ENCODE peak calls at places on chromosomes 3 and 15, in eight cellular contexts. One of them, this sample, is unnamed.

GRCh38 chr3:46890132-46890531 is 12.6 kb downstream of the PTH1R start:
- DNase-seq in sigmoid colon: no peak
- DNase-seq in transverse colon: no peak
- DNase-seq in stomach: no peak
- DNase-seq in K562: peak; percentile 50
- DNase-seq in GM23338: no peak
- DNase-seq in breast epithelium: no peak
- DNase-seq in upper lobe of left lung: no peak
- DNase-seq in this sample: no peak

GRCh38 chr3:134235677-134236076 is 15.0 kb downstream of the RYK start:
- DNase-seq in sigmoid colon: no peak
- DNase-seq in transverse colon: no peak
- DNase-seq in stomach: no peak
- DNase-seq in K562: no peak
- DNase-seq in GM23338: no peak
- DNase-seq in breast epithelium: no peak
- DNase-seq in upper lobe of left lung: no peak
- DNase-seq in this sample: no peak

GRCh38 chr3:71784914-71785593 is at the start of gene PROK2:
- DNase-seq in sigmoid colon: no peak
- DNase-seq in transverse colon: no peak
- DNase-seq in stomach: no peak
- DNase-seq in K562: no peak
- DNase-seq in GM23338: peak; percentile 77
- DNase-seq in breast epithelium: no peak
- DNase-seq in upper lobe of left lung: no peak
- DNase-seq in this sample: no peak

GRCh38 chr3:51688206-51688600 is 17.2 kb downstream of the TEX264 start:
- DNase-seq in sigmoid colon: no peak
- DNase-seq in transverse colon: no peak
- DNase-seq in stomach: no peak
- DNase-seq in K562: no peak
- DNase-seq in GM23338: no peak
- DNase-seq in breast epithelium: no peak
- DNase-seq in upper lobe of left lung: no peak
- DNase-seq in this sample: no peak

GRCh38 chr15:62835762-62836161 is 206.8 kb upstream of the TPM1 start:
- DNase-seq in sigmoid colon: no peak
- DNase-seq in transverse colon: no peak
- DNase-seq in stomach: no peak
- DNase-seq in K562: no peak
- DNase-seq in GM23338: no peak
- DNase-seq in breast epithelium: no peak
- DNase-seq in upper lobe of left lung: no peak
- DNase-seq in this sample: no peak

GRCh38 chr3:185403002-185403401 is 40.1 kb downstream of the MAP3K13 start:
- DNase-seq in sigmoid colon: no peak
- DNase-seq in transverse colon: no peak
- DNase-seq in stomach: no peak
- DNase-seq in K562: no peak
- DNase-seq in GM23338: no peak
- DNase-seq in breast epithelium: no peak
- DNase-seq in upper lobe of left lung: no peak
- DNase-seq in this sample: no peak

GRCh38 chr3:169264711-169265110 is 398.8 kb downstream of the MECOM start:
- DNase-seq in sigmoid colon: no peak
- DNase-seq in transverse colon: peak; percentile 66
- DNase-seq in stomach: peak; percentile 70
- DNase-seq in K562: no peak
- DNase-seq in GM23338: no peak
- DNase-seq in breast epithelium: no peak
- DNase-seq in upper lobe of left lung: peak; percentile 40
- DNase-seq in this sample: no peak

GRCh38 chr3:119227064-119227850 is 13.4 kb downstream of the B4GALT4 start:
- DNase-seq in sigmoid colon: no peak
- DNase-seq in transverse colon: no peak
- DNase-seq in stomach: no peak
- DNase-seq in K562: no peak
- DNase-seq in GM23338: no peak
- DNase-seq in breast epithelium: no peak
- DNase-seq in upper lobe of left lung: no peak
- DNase-seq in this sample: no peak

GRCh38 chr3:126358038-126358815 is 1.0 kb upstream of the KLF15 start:
- DNase-seq in sigmoid colon: peak; percentile 81
- DNase-seq in transverse colon: no peak
- DNase-seq in stomach: no peak
- DNase-seq in K562: no peak
- DNase-seq in GM23338: peak; percentile 78
- DNase-seq in breast epithelium: peak; percentile 36
- DNase-seq in upper lobe of left lung: peak; percentile 78
- DNase-seq in this sample: no peak

GRCh38 chr3:69420781-69421520 is 35.1 kb upstream of the FRMD4B start:
- DNase-seq in sigmoid colon: no peak
- DNase-seq in transverse colon: no peak
- DNase-seq in stomach: no peak
- DNase-seq in K562: no peak
- DNase-seq in GM23338: no peak
- DNase-seq in breast epithelium: no peak
- DNase-seq in upper lobe of left lung: peak; percentile 48
- DNase-seq in this sample: no peak

GRCh38 chr3:57080171-57080570 is 19.7 kb downstream of the SPATA12 start:
- DNase-seq in sigmoid colon: no peak
- DNase-seq in transverse colon: no peak
- DNase-seq in stomach: no peak
- DNase-seq in K562: no peak
- DNase-seq in GM23338: peak; percentile 50
- DNase-seq in breast epithelium: no peak
- DNase-seq in upper lobe of left lung: no peak
- DNase-seq in this sample: no peak

GRCh38 chr15:48463366-48463880 is 132.2 kb downstream of the DUT start:
- DNase-seq in sigmoid colon: no peak
- DNase-seq in transverse colon: no peak
- DNase-seq in stomach: no peak
- DNase-seq in K562: no peak
- DNase-seq in GM23338: no peak
- DNase-seq in breast epithelium: no peak
- DNase-seq in upper lobe of left lung: no peak
- DNase-seq in this sample: no peak

GRCh38 chr15:78715930-78716329 is 74.9 kb upstream of the CHRNB4 start:
- DNase-seq in sigmoid colon: no peak
- DNase-seq in transverse colon: no peak
- DNase-seq in stomach: no peak
- DNase-seq in K562: no peak
- DNase-seq in GM23338: no peak
- DNase-seq in breast epithelium: no peak
- DNase-seq in upper lobe of left lung: no peak
- DNase-seq in this sample: no peak

GRCh38 chr3:101433652-101434051 is 79.4 kb downstream of the SENP7 start:
- DNase-seq in sigmoid colon: no peak
- DNase-seq in transverse colon: no peak
- DNase-seq in stomach: no peak
- DNase-seq in K562: no peak
- DNase-seq in GM23338: no peak
- DNase-seq in breast epithelium: no peak
- DNase-seq in upper lobe of left lung: no peak
- DNase-seq in this sample: no peak

GRCh38 chr3:127538569-127538968 is 52.0 kb downstream of the TPRA1 start:
- DNase-seq in sigmoid colon: no peak
- DNase-seq in transverse colon: no peak
- DNase-seq in stomach: no peak
- DNase-seq in K562: no peak
- DNase-seq in GM23338: no peak
- DNase-seq in breast epithelium: no peak
- DNase-seq in upper lobe of left lung: no peak
- DNase-seq in this sample: no peak

GRCh38 chr3:192207661-192208060 is 519.7 kb downstream of the FGF12 start:
- DNase-seq in sigmoid colon: no peak
- DNase-seq in transverse colon: no peak
- DNase-seq in stomach: no peak
- DNase-seq in K562: no peak
- DNase-seq in GM23338: no peak
- DNase-seq in breast epithelium: no peak
- DNase-seq in upper lobe of left lung: peak; percentile 55
- DNase-seq in this sample: no peak

GRCh38 chr15:81038975-81039607 is 38.4 kb downstream of the TLNRD1 start:
- DNase-seq in sigmoid colon: no peak
- DNase-seq in transverse colon: no peak
- DNase-seq in stomach: peak; percentile 50
- DNase-seq in K562: no peak
- DNase-seq in GM23338: no peak
- DNase-seq in breast epithelium: no peak
- DNase-seq in upper lobe of left lung: peak; percentile 50
- DNase-seq in this sample: no peak

GRCh38 chr3:8595935-8596262 is 48.7 kb downstream of the SSUH2 start:
- DNase-seq in sigmoid colon: no peak
- DNase-seq in transverse colon: no peak
- DNase-seq in stomach: no peak
- DNase-seq in K562: no peak
- DNase-seq in GM23338: no peak
- DNase-seq in breast epithelium: no peak
- DNase-seq in upper lobe of left lung: no peak
- DNase-seq in this sample: no peak

GRCh38 chr3:8596706-8597514 is 47.7 kb downstream of the SSUH2 start:
- DNase-seq in sigmoid colon: no peak
- DNase-seq in transverse colon: no peak
- DNase-seq in stomach: no peak
- DNase-seq in K562: no peak
- DNase-seq in GM23338: no peak
- DNase-seq in breast epithelium: no peak
- DNase-seq in upper lobe of left lung: no peak
- DNase-seq in this sample: no peak

GRCh38 chr3:8595252-8595934 is 49.2 kb downstream of the SSUH2 start:
- DNase-seq in sigmoid colon: no peak
- DNase-seq in transverse colon: no peak
- DNase-seq in stomach: no peak
- DNase-seq in K562: no peak
- DNase-seq in GM23338: no peak
- DNase-seq in breast epithelium: no peak
- DNase-seq in upper lobe of left lung: no peak
- DNase-seq in this sample: no peak

GRCh38 chr3:8589880-8590556 is 54.6 kb downstream of the SSUH2 start:
- DNase-seq in sigmoid colon: no peak
- DNase-seq in transverse colon: no peak
- DNase-seq in stomach: no peak
- DNase-seq in K562: no peak
- DNase-seq in GM23338: no peak
- DNase-seq in breast epithelium: peak; percentile 65
- DNase-seq in upper lobe of left lung: no peak
- DNase-seq in this sample: no peak

GRCh38 chr3:8593022-8593817 is 51.4 kb downstream of the SSUH2 start:
- DNase-seq in sigmoid colon: no peak
- DNase-seq in transverse colon: no peak
- DNase-seq in stomach: no peak
- DNase-seq in K562: no peak
- DNase-seq in GM23338: no peak
- DNase-seq in breast epithelium: no peak
- DNase-seq in upper lobe of left lung: no peak
- DNase-seq in this sample: no peak
- TF ChIP-seq POLR2AphosphoS5 in sigmoid colon: no peak
- TF ChIP-seq POLR2AphosphoS5 in transverse colon: no peak
- TF ChIP-seq POLR2AphosphoS5 in stomach: no peak
- TF ChIP-seq POLR2AphosphoS5 in K562: no peak
- TF ChIP-seq POLR2AphosphoS5 in GM23338: no peak
- TF ChIP-seq POLR2AphosphoS5 in breast epithelium: no peak
- TF ChIP-seq POLR2AphosphoS5 in upper lobe of left lung: no peak
- TF ChIP-seq POLR2AphosphoS5 in this sample: no peak

DNA sequence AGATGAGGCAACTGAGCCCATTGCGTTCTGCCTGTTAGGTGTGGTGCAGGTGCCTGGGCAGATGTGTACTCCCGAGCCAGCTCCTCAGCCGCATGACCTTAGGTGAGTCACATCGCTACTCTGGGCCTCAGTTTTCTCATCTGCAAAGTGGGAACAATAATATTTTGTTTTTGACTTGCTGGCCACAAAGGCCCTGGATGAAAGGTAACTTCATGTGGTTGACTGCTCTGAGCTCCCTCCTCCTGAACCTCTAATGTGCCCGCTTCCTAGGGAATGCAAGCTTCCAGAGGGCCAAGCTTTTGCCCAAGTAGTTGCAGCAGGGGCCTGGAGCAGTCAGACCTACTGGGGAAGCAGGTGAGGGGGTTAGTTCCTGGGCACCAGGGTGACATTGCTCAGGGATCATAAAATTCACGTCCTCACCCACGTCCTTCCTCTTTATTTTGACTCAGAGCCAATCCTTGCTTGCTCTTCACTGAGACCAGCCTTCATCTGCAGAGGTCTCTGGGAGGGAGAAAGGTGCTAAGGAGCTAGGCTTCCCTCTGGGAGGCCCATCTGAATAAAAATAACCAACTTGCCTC is 149.0 kb upstream of the TLE3 start:
- DNase-seq in sigmoid colon: peak; percentile 24
- DNase-seq in transverse colon: peak; percentile 4
- DNase-seq in stomach: no peak
- DNase-seq in K562: no peak
- DNase-seq in GM23338: no peak
- DNase-seq in breast epithelium: no peak
- DNase-seq in upper lobe of left lung: no peak
- DNase-seq in this sample: peak; percentile 24
- H3K4me3 ChIP-seq in sigmoid colon: no peak overlapping the region
- H3K4me3 ChIP-seq in transverse colon: no peak overlapping the region
- H3K4me3 ChIP-seq in stomach: no peak overlapping the region
- H3K4me3 ChIP-seq in K562: no peak overlapping the region
- H3K4me3 ChIP-seq in GM23338: no peak overlapping the region
- H3K4me3 ChIP-seq in breast epithelium: no peak overlapping the region
- H3K4me3 ChIP-seq in upper lobe of left lung: no peak overlapping the region
- H3K4me3 ChIP-seq in this sample: no peak overlapping the region

GRCh38 chr3:188389711-188390346 is 235.9 kb downstream of the LPP start:
- DNase-seq in sigmoid colon: peak; percentile 73
- DNase-seq in transverse colon: peak; percentile 41
- DNase-seq in stomach: no peak
- DNase-seq in K562: no peak
- DNase-seq in GM23338: no peak
- DNase-seq in breast epithelium: peak; percentile 64
- DNase-seq in upper lobe of left lung: peak; percentile 65
- DNase-seq in this sample: no peak
- TF ChIP-seq POLR2AphosphoS5 in sigmoid colon: no peak
- TF ChIP-seq POLR2AphosphoS5 in transverse colon: no peak
- TF ChIP-seq POLR2AphosphoS5 in stomach: no peak
- TF ChIP-seq POLR2AphosphoS5 in K562: no peak
- TF ChIP-seq POLR2AphosphoS5 in GM23338: no peak
- TF ChIP-seq POLR2AphosphoS5 in breast epithelium: no peak
- TF ChIP-seq POLR2AphosphoS5 in upper lobe of left lung: peak; percentile 8
- TF ChIP-seq POLR2AphosphoS5 in this sample: no peak

GRCh38 chr15:61629269-61629668 is 400.2 kb upstream of the RORA start:
- DNase-seq in sigmoid colon: no peak
- DNase-seq in transverse colon: no peak
- DNase-seq in stomach: no peak
- DNase-seq in K562: no peak
- DNase-seq in GM23338: no peak
- DNase-seq in breast epithelium: no peak
- DNase-seq in upper lobe of left lung: no peak
- DNase-seq in this sample: no peak
- H3K4me3 ChIP-seq in sigmoid colon: no peak overlapping the region
- H3K4me3 ChIP-seq in transverse colon: no peak overlapping the region
- H3K4me3 ChIP-seq in stomach: no peak overlapping the region
- H3K4me3 ChIP-seq in K562: no peak overlapping the region
- H3K4me3 ChIP-seq in GM23338: no peak overlapping the region
- H3K4me3 ChIP-seq in breast epithelium: no peak overlapping the region
- H3K4me3 ChIP-seq in upper lobe of left lung: no peak overlapping the region
- H3K4me3 ChIP-seq in this sample: no peak overlapping the region